ENCODE peak calls at places on chromosomes 13 and 19, in nine cellular contexts. X is breast epithelium; E is endothelial cell of umbilical vein; Z is CD8-positive, alpha-beta T cell; B is astrocyte; A is BE2C; G is CD4-positive, alpha-beta T cell; T is suprapubic skin; D is keratinocyte. Y is an unnamed sample. For H3K27me3, the result is how much of the 10 kb centered on the place peaks cover.

GRCh38 chr13:113970810-113971470 is 2.9 kb downstream of the C13orf46 start:
- DNase-seq in B (peak), X (peak), G (no peak), E (no peak), D (no peak), Z (no peak), T (no peak), A (no peak), Y (no peak)

GRCh38 chr19:342801-343421 is 1.7 kb downstream of the MIER2 start:
- DNase-seq in G (no peak), E (peak), T (no peak), A (no peak), Z (no peak), B (peak), D (no peak), X (no peak), Y (peak)

GRCh38 chr13:77724092-77724491 is 26.6 kb downstream of the SLAIN1 start:
- DNase-seq in X (no peak), B (no peak), T (no peak), E (no peak), D (no peak), A (no peak), G (no peak), Z (no peak), Y (no peak)

GRCh38 chr13:113002206-113002821 is 33.3 kb downstream of the MCF2L start:
- DNase-seq in A (peak), B (no peak), Z (no peak), X (no peak), E (no peak), T (no peak), D (no peak), G (no peak), Y (no peak)

GRCh38 chr19:51607920-51608562 is 22.2 kb downstream of the SIGLEC5 start:
- DNase-seq in X (no peak), T (no peak), D (peak), B (peak), A (peak), G (peak), Z (peak), E (peak), Y (peak)

GRCh38 chr13:104015646-104016396 is 949.6 kb upstream of the SLC10A2 start:
- DNase-seq in D (no peak), G (no peak), A (no peak), Z (no peak), X (no peak), E (peak), T (no peak), B (peak), Y (peak)

GRCh38 chr13:99948907-99949656 is 22.5 kb downstream of the ZIC5 start:
- DNase-seq in T (no peak), G (no peak), A (no peak), E (no peak), B (no peak), Z (no peak), D (no peak), X (no peak), Y (no peak)

GRCh38 chr13:98972627-98973026 is 5.2 kb downstream of the DOCK9 start:
- DNase-seq in Z (no peak), B (peak), E (peak), T (no peak), D (peak), G (no peak), X (no peak), A (no peak), Y (peak)

GRCh38 chr13:112905990-112906641 is 62.9 kb upstream of the MCF2L start:
- DNase-seq in E (no peak), Z (no peak), T (peak), G (no peak), B (no peak), A (no peak), D (no peak), X (peak), Y (no peak)

GRCh38 chr13:112058519-112058873 is 8.5 kb upstream of the SOX1 start:
- DNase-seq in Z (no peak), D (no peak), T (peak), G (no peak), A (no peak), E (no peak), X (no peak), B (no peak), Y (no peak)

GRCh38 chr13:76884167-76884566 is 2.0 kb downstream of the KCTD12 start:
- DNase-seq in X (peak), B (no peak), E (peak), G (no peak), Z (no peak), D (no peak), T (no peak), A (peak), Y (no peak)

GRCh38 chr13:79398915-79399314 is 7.1 kb downstream of the RBM26 start:
- DNase-seq in B (no peak), T (no peak), A (no peak), Z (no peak), G (no peak), E (no peak), X (no peak), D (no peak), Y (no peak)

GRCh38 chr13:105273665-105274222 is 1261.7 kb downstream of the EFNB2 start:
- DNase-seq in E (no peak), X (no peak), A (no peak), G (no peak), B (no peak), T (no peak), Z (no peak), D (no peak), Y (no peak)

GRCh38 chr19:1492474-1493006 is 1.6 kb downstream of the REEP6 start:
- DNase-seq in B (no peak), X (no peak), E (no peak), G (no peak), D (no peak), A (no peak), T (peak), Z (no peak), Y (no peak)
- H3K27me3 ChIP-seq in B (under half), X (under half), E (under half), G (under half), D (under half), A (under half), T (under half), Z (under half), Y (half or more)

DNA sequence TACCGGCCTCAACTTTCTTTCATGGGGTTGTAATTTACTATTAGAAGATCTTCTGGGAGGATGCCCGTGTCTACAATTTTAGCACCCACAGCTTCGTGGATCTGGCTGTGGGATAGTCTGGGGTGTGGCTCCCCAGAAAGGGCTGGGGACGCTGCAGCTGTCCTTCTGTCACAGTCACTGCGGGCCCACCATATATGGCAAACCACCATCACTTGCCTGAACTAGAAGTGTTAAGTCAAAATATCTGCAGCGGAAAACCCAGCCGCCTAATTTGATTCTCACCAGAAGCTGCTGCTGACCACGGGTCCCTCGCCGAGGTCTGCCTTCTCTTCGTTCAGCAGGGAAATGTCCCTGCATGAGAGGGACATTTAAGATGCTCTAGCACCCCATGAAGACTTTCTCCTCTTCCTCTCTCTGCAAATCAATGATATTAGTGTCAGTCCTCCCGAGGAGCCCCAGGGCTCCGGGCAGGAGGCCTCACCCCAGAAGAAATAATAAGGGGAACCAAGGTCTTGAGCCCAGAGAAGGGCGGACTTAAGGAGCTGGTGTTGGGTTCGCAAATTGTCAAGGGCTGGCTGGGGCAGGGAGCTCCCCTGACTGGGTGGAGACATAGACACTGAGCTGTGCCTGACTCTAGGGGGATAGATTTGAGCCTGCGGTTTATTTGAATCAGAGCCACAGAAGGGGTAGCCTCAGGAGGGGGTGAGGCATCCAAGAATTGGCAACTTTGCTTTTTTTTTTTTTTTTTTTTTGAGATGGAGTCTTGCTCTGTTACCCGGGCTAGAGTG is 3.0 kb upstream of the MATK start:
- DNase-seq in Z (no peak), G (no peak), X (no peak), D (no peak), E (no peak), T (no peak), B (no peak), A (no peak), Y (no peak)
- H3K27me3 ChIP-seq in Z (under half), G (under half), X (under half), D (under half), E (under half), T (under half), B (under half), A (under half), Y (under half)

GRCh38 chr13:65613004-65613403 is 1617.1 kb downstream of the PCDH9 start:
- DNase-seq in B (no peak), Z (no peak), X (no peak), A (no peak), T (no peak), G (no peak), D (no peak), E (no peak), Y (no peak)
- H3K27me3 ChIP-seq in B (under half), Z (under half), X (under half), A (under half), T (under half), G (under half), D (under half), E (under half), Y (under half)

DNA sequence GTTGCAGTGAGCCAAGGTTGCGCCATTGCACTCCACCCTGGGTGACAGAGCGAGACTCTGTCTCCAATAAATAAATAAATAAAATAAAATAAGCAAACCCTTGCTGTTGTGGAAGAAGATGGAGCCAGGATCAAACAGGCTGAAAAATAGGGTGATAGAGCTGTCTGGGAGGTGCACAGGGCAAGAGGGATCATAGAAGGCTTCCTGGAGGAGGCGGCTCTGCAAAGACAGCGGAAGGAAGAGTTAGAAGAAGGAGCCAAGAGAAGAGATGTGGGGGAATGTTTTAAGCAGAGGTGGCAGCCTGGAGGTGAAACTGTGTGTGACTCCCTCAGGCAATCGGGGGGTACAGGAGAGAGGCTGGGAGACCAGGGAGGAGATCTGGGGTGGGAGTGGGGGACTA is 40.6 kb downstream of the ZNRF4 start:
- DNase-seq in Z (no peak), G (no peak), T (no peak), B (no peak), D (no peak), X (no peak), A (no peak), E (no peak), Y (no peak)
- H3K27me3 ChIP-seq in Z (under half), G (half or more), T (half or more), B (under half), D (under half), X (under half), A (under half), E (under half), Y (under half)

DNA sequence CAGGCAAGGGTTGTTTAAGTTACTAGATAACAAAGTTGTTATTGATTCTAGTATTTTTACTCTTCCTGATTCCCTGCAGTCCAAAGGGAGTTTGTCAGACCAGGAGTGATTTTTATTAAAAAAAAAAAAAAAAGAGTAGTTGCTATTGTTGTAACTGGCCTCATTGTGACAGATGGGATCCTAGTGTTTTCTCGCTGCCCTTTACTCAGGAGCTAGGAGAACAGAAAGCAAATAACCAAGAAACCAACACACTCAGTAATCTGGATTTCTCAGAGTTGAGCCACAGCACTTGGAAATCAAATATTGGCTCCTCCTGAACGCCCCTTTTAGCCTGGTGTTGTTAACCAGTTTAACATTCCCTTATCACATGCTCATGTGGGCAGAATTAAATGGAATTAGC is 8.3 kb upstream of the PDX1 start:
- DNase-seq in Z (no peak), E (no peak), T (no peak), X (no peak), G (no peak), D (no peak), B (no peak), A (no peak), Y (no peak)
- H3K27me3 ChIP-seq in Z (under half), E (under half), T (half or more), X (half or more), G (under half), D (under half), B (under half), A (half or more), Y (under half)

GRCh38 chr19:55694656-55695491 is 19.8 kb downstream of the EPN1 start:
- DNase-seq in X (no peak), B (no peak), T (no peak), Z (no peak), A (no peak), D (no peak), E (no peak), G (no peak), Y (no peak)

GRCh38 chr19:55691561-55692481 is 16.8 kb downstream of the EPN1 start:
- DNase-seq in D (no peak), X (no peak), B (no peak), E (no peak), T (no peak), Z (no peak), A (no peak), G (no peak), Y (no peak)

GRCh38 chr19:55694241-55694655 is 19.2 kb downstream of the EPN1 start:
- DNase-seq in A (no peak), E (no peak), Z (no peak), G (no peak), X (no peak), B (no peak), T (no peak), D (no peak), Y (no peak)

GRCh38 chr19:55692681-55693081 is 17.7 kb downstream of the EPN1 start:
- DNase-seq in D (no peak), B (no peak), T (no peak), X (no peak), A (no peak), G (no peak), Z (no peak), E (no peak), Y (no peak)

DNA sequence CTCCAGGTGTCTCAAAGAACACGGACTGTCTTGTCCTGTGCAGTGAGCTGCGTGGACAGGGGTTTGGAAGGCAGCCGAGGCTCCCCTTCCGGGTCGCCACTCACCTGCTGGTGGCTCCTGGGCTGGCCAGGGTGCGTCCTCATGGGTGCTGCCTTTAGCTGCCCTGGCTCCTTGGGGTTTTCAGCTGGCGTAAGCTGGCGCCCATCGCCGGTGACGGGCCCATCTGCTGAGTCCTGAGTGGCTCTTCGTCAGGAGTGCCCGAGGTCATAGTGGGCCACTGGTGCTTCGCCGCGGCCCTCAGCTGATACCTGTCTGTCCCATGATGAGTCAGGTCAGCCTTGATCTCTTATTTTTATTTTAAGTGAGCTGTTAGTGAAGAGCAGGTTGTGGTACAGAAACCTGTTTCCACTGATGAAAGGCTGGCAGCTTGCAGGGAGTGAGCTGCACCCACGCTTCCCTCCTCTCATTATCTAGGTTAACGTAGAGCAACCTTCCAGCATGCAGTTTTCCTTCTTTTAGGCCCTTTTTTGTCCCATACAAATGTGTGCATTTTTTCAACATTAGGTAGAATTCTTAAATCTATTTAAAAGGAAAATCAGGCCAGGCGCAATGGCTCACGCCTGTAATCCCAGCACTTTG is 18.4 kb downstream of the EPN1 start:
- DNase-seq in T (no peak), D (no peak), Z (no peak), A (no peak), E (no peak), B (no peak), G (no peak), X (no peak), Y (no peak)
- H3K27me3 ChIP-seq in T (under half), D (under half), Z (under half), A (under half), E (under half), B (under half), G (under half), X (under half), Y (under half)

GRCh38 chr13:27955192-27955591 is 13.9 kb downstream of the CDX2 start:
- DNase-seq in B (no peak), T (no peak), D (no peak), A (no peak), G (no peak), E (no peak), Z (no peak), X (no peak), Y (no peak)
- H3K27me3 ChIP-seq in B (half or more), T (half or more), D (under half), A (half or more), G (half or more), E (half or more), Z (under half), X (half or more), Y (half or more)

DNA sequence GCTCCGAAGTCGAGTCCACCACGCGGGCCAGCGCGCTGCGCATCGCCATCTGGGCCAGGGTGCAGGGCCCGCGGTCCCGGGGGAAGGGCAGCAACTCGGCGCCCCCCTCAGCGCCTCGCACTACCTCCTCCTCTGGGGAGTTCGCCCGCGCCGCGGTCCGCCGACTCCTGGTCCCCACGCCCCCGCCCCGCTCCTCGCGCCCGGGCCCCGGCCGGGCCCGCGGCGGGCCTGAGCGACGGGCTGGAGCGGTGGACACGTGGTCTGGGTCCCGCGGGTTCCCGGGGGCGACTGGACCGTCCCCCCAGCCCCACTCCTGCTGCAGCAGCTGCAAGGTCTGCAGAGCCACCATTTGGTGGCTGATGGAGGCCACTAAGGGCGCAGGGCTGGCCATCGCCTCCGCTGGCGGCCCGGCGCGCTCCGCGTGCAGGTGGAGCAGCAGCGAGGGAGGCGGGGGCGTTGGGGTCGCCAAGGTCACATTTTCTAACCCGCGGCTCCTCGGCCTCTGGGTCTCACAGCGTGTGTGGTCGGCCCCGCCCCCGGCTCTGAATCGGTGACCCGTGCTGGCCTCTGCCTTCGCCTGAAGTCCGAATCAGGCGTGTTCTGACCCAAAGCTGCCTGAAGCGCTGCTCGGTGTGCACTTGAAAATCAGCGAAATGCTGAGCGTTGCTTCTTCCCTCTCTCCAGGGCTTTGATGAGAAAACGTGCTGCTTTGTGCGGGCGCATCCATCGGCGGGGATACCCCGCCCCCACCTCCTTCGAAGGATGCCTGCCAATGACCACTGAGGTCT is at the start of gene DLEU7:
- DNase-seq in Z (no peak), G (no peak), D (no peak), E (no peak), B (no peak), T (no peak), X (no peak), A (no peak), Y (no peak)
- H3K27me3 ChIP-seq in Z (under half), G (under half), D (under half), E (under half), B (under half), T (under half), X (under half), A (under half), Y (under half)

GRCh38 chr19:30345686-30346085 is 26.5 kb upstream of the ZNF536 start:
- DNase-seq in X (no peak), G (no peak), B (no peak), E (no peak), D (no peak), Z (no peak), A (no peak), T (peak), Y (no peak)
- H3K27me3 ChIP-seq in X (under half), G (under half), B (under half), E (under half), D (under half), Z (under half), A (under half), T (under half), Y (under half)

Y was measured in SJSA1.